ENCODE peak calls at places on chromosomes 2 and 18, in four cellular contexts. V, J, F and A are unnamed samples.

GRCh38 chr2:45273412-45274189 is 264.3 kb upstream of the SIX2 start:
- DNase-seq in V (no peak), J (no peak), F (no peak), A (no peak)

GRCh38 chr2:44168684-44169154 is at the start of gene PPM1B:
- DNase-seq in J (no peak), F (peak), V (peak), A (no peak)

GRCh38 chr18:57803119-57803969 is at the start of gene ATP8B1:
- DNase-seq in V (peak), J (no peak), F (no peak), A (no peak)

GRCh38 chr2:43078301-43078700 is 148.1 kb downstream of the ZFP36L2 start:
- DNase-seq in F (no peak), V (no peak), J (no peak), A (no peak)

GRCh38 chr18:80107396-80107795 is 1.7 kb upstream of the ADNP2 start:
- DNase-seq in J (no peak), F (no peak), V (no peak), A (no peak)

GRCh38 chr2:96241227-96241626 is 24.6 kb downstream of the TMEM127 start:
- DNase-seq in V (no peak), J (no peak), F (no peak), A (no peak)

GRCh38 chr2:174014021-174014698 is 49.0 kb upstream of the SP3 start:
- DNase-seq in F (no peak), J (no peak), V (no peak), A (no peak)

GRCh38 chr2:42010743-42011298 is 37.0 kb upstream of the PKDCC start:
- DNase-seq in V (no peak), F (no peak), J (no peak), A (no peak)

GRCh38 chr2:145404690-145405089 is 884.8 kb upstream of the ZEB2 start:
- DNase-seq in F (no peak), J (no peak), V (no peak), A (peak)

GRCh38 chr2:102422910-102423309 is at the start of gene IL18RAP:
- DNase-seq in J (no peak), F (no peak), V (no peak), A (no peak)

GRCh38 chr18:24983566-24983965 is 368.4 kb downstream of the ZNF521 start:
- DNase-seq in F (no peak), V (no peak), J (no peak), A (no peak)

GRCh38 chr2:98463081-98463481 is 18.4 kb downstream of the INPP4A start:
- DNase-seq in V (no peak), F (no peak), J (no peak), A (no peak)

GRCh38 chr2:46079996-46080560 is 217.1 kb upstream of the EPAS1 start:
- DNase-seq in F (no peak), V (no peak), J (no peak), A (no peak)

GRCh38 chr18:76903386-76903785 is 81.0 kb downstream of the ZNF236 start:
- DNase-seq in J (no peak), F (no peak), V (no peak), A (no peak)

GRCh38 chr18:23982154-23983071 is 32.1 kb upstream of the TTC39C start:
- DNase-seq in V (no peak), J (no peak), F (no peak), A (no peak)

GRCh38 chr2:152405206-152406118 is 70.5 kb downstream of the FMNL2 start:
- DNase-seq in J (no peak), F (no peak), V (no peak), A (no peak)

GRCh38 chr2:105175231-105175630 is 66.3 kb upstream of the GPR45 start:
- DNase-seq in F (no peak), V (no peak), J (no peak), A (no peak)

GRCh38 chr2:121974919-121975654 is 219.6 kb downstream of the TSN start:
- DNase-seq in V (peak), F (peak), J (peak), A (peak)

GRCh38 chr2:100036020-100036419 is 106.4 kb downstream of the AFF3 start:
- DNase-seq in J (no peak), F (no peak), V (no peak), A (peak)

GRCh38 chr18:10386049-10386448 is 68.4 kb upstream of the APCDD1 start:
- DNase-seq in J (no peak), F (no peak), V (no peak), A (no peak)

GRCh38 chr2:84902526-84902925 is 2.9 kb upstream of the TMSB10 start:
- DNase-seq in F (no peak), V (no peak), J (no peak), A (no peak)

GRCh38 chr2:215660687-215661086 is 224.8 kb upstream of the FN1 start:
- DNase-seq in V (no peak), J (no peak), F (no peak), A (no peak)

GRCh38 chr18:8791171-8791651 is 85.9 kb downstream of the MTCL1 start:
- DNase-seq in V (no peak), J (no peak), F (no peak), A (no peak)

GRCh38 chr2:118539290-118539689 is 308.2 kb downstream of the EN1 start:
- DNase-seq in J (no peak), F (no peak), V (peak), A (no peak)

GRCh38 chr18:78448106-78448505 is 531.5 kb upstream of the SALL3 start:
- DNase-seq in F (no peak), V (no peak), J (no peak), A (no peak)

GRCh38 chr18:31819106-31819924 is 58.6 kb upstream of the SLC25A52 start:
- DNase-seq in J (peak), F (no peak), V (no peak), A (peak)

GRCh38 chr2:159076233-159076632 is 107.8 kb downstream of the TANC1 start:
- DNase-seq in V (no peak), J (no peak), F (no peak), A (no peak)

GRCh38 chr2:209426432-209426831 is 2.6 kb downstream of the MAP2 start:
- DNase-seq in J (peak), F (no peak), V (no peak), A (peak)

GRCh38 chr2:191041418-191042161 is 27.6 kb upstream of the STAT1 start:
- DNase-seq in V (no peak), F (no peak), J (no peak), A (no peak)

GRCh38 chr2:136253288-136254004 is 135.5 kb upstream of the CXCR4 start:
- DNase-seq in F (no peak), V (no peak), J (no peak), A (no peak)

GRCh38 chr2:9892236-9892635 is 49.0 kb downstream of the TAF1B start:
- DNase-seq in V (no peak), J (no peak), F (no peak), A (no peak)

GRCh38 chr2:174248998-174249592 is 763 bp upstream of the OLA1 start:
- DNase-seq in F (no peak), V (no peak), J (no peak), A (no peak)

GRCh38 chr2:240143801-240144648 is 3.6 kb upstream of the OTOS start:
- DNase-seq in J (peak), V (peak), F (peak), A (peak)

GRCh38 chr2:44083054-44083453 is 85.6 kb upstream of the PPM1B start:
- DNase-seq in F (no peak), J (no peak), V (no peak), A (no peak)

GRCh38 chr18:42157420-42157819 is 202.4 kb downstream of the PIK3C3 start:
- DNase-seq in F (no peak), V (no peak), J (no peak), A (peak)

GRCh38 chr2:191302459-191303155 is 57.4 kb downstream of the MYO1B start:
- DNase-seq in V (peak), J (no peak), F (no peak), A (no peak)